ENCODE peak calls at places on chromosome 17, in five cellular contexts. F is K562, N is H1, M is HCT116, L is GM12878. P is an unnamed sample.

GRCh38 chr17:7838291-7839075 is 4.5 kb downstream of the KDM6B start:
- DNase-seq in F (peak), N (no peak), M (no peak), L (no peak), P (peak)

GRCh38 chr17:40033339-40033738 is 18.1 kb downstream of the CSF3 start:
- DNase-seq in F (no peak), N (no peak), M (no peak), L (no peak), P (no peak)

GRCh38 chr17:20960871-20961270 is 81.9 kb downstream of the USP22 start:
- DNase-seq in F (no peak), N (no peak), M (no peak), L (no peak), P (no peak)

GRCh38 chr17:58006563-58006923 is 503 bp downstream of the SRSF1 start:
- DNase-seq in F (peak), N (peak), M (peak), L (no peak), P (peak)

GRCh38 chr17:71764507-71764906 is 356.3 kb upstream of the SOX9 start:
- DNase-seq in F (no peak), N (peak), M (peak), L (no peak), P (peak)

GRCh38 chr17:28228109-28228840 is 90.7 kb upstream of the TMEM97 start:
- DNase-seq in F (no peak), N (peak), M (no peak), L (no peak), P (no peak)

GRCh38 chr17:49108318-49108717 is 24.3 kb upstream of the B4GALNT2 start:
- DNase-seq in F (no peak), N (no peak), M (no peak), L (no peak), P (no peak)

GRCh38 chr17:74512624-74513084 is 18.6 kb downstream of the CD300LB start:
- DNase-seq in F (no peak), N (no peak), M (no peak), L (peak), P (no peak)

GRCh38 chr17:43779145-43780125 is 658 bp upstream of the DUSP3 start:
- DNase-seq in F (no peak), N (no peak), M (peak), L (no peak), P (peak)

GRCh38 chr17:34527908-34528470 is 51.4 kb upstream of the TMEM132E start:
- DNase-seq in F (peak), N (peak), M (no peak), L (no peak), P (no peak)

GRCh38 chr17:78128616-78129384 is at the start of gene TMC6:
- DNase-seq in F (peak), N (peak), M (peak), L (no peak), P (peak)

GRCh38 chr17:81097943-81098308 is 63.0 kb downstream of the BAIAP2 start:
- DNase-seq in F (peak), N (no peak), M (peak), L (no peak), P (peak)
- TF ChIP-seq ATF3 in F (peak), N (no peak), M (no peak), L (no peak), P (no peak)

GRCh38 chr17:80486692-80487091 is 10.3 kb upstream of the NPTX1 start:
- DNase-seq in F (no peak), N (no peak), M (no peak), L (no peak), P (no peak)

GRCh38 chr17:80482058-80482318 is 5.6 kb upstream of the NPTX1 start:
- DNase-seq in F (no peak), N (no peak), M (no peak), L (no peak), P (no peak)

GRCh38 chr17:80482555-80483308 is 6.3 kb upstream of the NPTX1 start:
- DNase-seq in F (no peak), N (no peak), M (no peak), L (no peak), P (no peak)

GRCh38 chr17:80487511-80487910 is 11.1 kb upstream of the NPTX1 start:
- DNase-seq in F (no peak), N (no peak), M (no peak), L (no peak), P (no peak)

DNA sequence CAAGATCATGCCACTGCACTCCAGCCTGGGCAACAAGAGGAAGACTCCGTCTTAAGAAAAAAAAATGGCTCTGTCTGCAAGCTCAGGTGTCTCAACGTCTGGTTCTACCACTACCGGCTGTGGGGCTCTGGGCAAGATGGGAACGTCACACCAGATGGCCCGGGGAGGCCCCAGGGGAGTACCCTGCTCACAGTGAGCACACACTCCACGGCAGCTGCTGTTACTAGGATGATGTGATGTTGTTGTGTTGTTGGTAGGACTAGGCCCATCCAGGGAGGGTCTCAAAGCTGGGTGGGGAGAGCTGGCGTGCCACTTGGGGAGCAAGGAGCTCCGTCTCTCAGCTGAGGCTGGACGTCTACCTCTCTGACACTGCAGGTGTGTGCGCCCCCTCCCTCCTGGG is 9.4 kb upstream of the NPTX1 start:
- DNase-seq in F (no peak), N (no peak), M (no peak), L (no peak), P (no peak)
- TF ChIP-seq POLR2A in F (no peak), N (no peak), M (no peak), L (no peak), P (no peak)

GRCh38 chr17:30235386-30236296 is at the start of gene SLC6A4:
- DNase-seq in F (no peak), N (peak), M (no peak), L (no peak), P (no peak)
- TF ChIP-seq ZNF274 in F (no peak), N (no peak), M (no peak), L (no peak), P (no peak)

GRCh38 chr17:83196973-83197880 is 117.8 kb downstream of the METRNL start:
- DNase-seq in F (no peak), N (no peak), M (no peak), L (no peak), P (no peak)

GRCh38 chr17:83194189-83194565 is 114.8 kb downstream of the METRNL start:
- DNase-seq in F (no peak), N (no peak), M (no peak), L (no peak), P (no peak)

GRCh38 chr17:83194761-83195329 is 115.4 kb downstream of the METRNL start:
- DNase-seq in F (no peak), N (no peak), M (no peak), L (no peak), P (no peak)

GRCh38 chr17:83196088-83196765 is 116.8 kb downstream of the METRNL start:
- DNase-seq in F (no peak), N (no peak), M (no peak), L (no peak), P (no peak)

DNA sequence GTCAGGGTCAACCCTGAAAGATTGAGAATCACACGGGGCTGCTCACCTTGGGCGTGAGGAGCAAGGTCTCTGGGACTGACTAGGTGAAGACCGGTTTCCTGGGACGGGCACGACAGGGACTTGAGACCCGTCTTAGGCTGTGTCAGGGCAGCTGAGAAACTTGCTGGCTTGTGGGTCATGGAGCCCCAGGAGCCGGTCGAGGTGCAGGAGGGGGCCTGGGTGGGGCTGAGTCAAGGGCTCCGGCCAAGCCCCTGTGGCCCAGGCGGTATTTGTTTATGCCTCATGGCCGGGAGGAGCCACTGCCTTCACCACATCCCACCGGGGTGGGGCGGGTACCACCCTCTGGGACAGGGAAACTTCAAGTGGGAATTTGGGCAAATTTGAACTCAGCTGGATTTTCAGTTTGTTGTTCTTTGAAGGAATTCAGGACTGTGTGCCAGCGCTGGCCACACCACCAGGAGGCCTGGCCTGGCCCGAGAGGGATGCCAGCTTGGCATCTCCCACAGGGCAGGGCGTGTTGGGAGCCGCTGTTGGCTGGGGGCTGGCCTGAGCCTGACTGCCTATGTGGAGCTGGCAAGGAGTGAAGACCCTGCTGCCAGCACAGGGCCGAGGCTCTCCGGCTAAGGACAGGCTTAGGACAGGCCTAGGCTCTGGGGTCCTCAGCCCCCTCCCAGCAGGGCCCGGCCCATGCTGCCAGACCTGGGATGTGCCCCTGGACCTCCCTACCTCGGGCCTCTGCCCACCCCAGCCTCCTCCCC is 116.1 kb downstream of the METRNL start:
- DNase-seq in F (peak), N (no peak), M (no peak), L (no peak), P (no peak)
- TF ChIP-seq ATF3 in F (no peak), N (no peak), M (no peak), L (no peak), P (no peak)